ENCODE peak calls at places on chromosome 16, in seven cellular contexts. S, T, Y, H, K, N and J are unnamed samples.

GRCh38 chr16:106623-107324 is 28.7 kb downstream of the MPG start:
- DNase-seq in Y (peak; percentile 88), T (peak; percentile 59), K (peak; percentile 83), N (peak; percentile 87), H (peak; percentile 91), S (peak; percentile 27), J (peak; percentile 65)

GRCh38 chr16:89861648-89862047 is 11.7 kb upstream of the TCF25 start:
- DNase-seq in S (no peak), Y (no peak), N (no peak), T (no peak), K (no peak), H (no peak), J (no peak)

GRCh38 chr16:69397821-69398521 is 12.2 kb upstream of the TERF2 start:
- DNase-seq in H (peak; percentile 85), K (peak; percentile 67), N (peak; percentile 70), S (no peak), Y (peak; percentile 84), T (no peak), J (no peak)

GRCh38 chr16:66751992-66752322 is 548 bp upstream of the DYNC1LI2 start:
- DNase-seq in K (no peak), T (no peak), N (no peak), H (no peak), Y (no peak), S (no peak), J (no peak)

GRCh38 chr16:66475232-66475631 is 48.1 kb downstream of the BEAN1 start:
- DNase-seq in N (no peak), K (no peak), Y (no peak), S (no peak), H (no peak), T (no peak), J (no peak)

GRCh38 chr16:29873319-29873718 is 10.3 kb upstream of the CDIPT start:
- DNase-seq in K (no peak), N (no peak), H (no peak), S (no peak), T (no peak), Y (no peak), J (no peak)

GRCh38 chr16:49740190-49740589 is 115.7 kb downstream of the ZNF423 start:
- DNase-seq in K (no peak), T (no peak), N (no peak), H (no peak), Y (no peak), S (no peak), J (no peak)

GRCh38 chr16:57538235-57538711 is 1.9 kb upstream of the CCDC102A start:
- DNase-seq in Y (no peak), H (no peak), S (no peak), N (no peak), T (no peak), K (no peak), J (no peak)

GRCh38 chr16:66927012-66927436 is 1.7 kb upstream of the RRAD start:
- DNase-seq in K (no peak), H (peak; percentile 86), Y (peak; percentile 96), N (peak; percentile 92), T (peak; percentile 89), S (no peak), J (no peak)

GRCh38 chr16:56246051-56246817 is 54.9 kb downstream of the GNAO1 start:
- DNase-seq in K (peak; percentile 90), T (peak; percentile 61), H (no peak), S (no peak), Y (peak; percentile 48), N (no peak), J (no peak)

GRCh38 chr16:31696968-31697743 is 169.5 kb downstream of the AHSP start:
- DNase-seq in N (peak; percentile 75), T (no peak), H (peak; percentile 55), S (no peak), K (no peak), Y (peak; percentile 70), J (no peak)

GRCh38 chr16:89534147-89534788 is 26.1 kb downstream of the SPG7 start:
- DNase-seq in N (peak; percentile 37), Y (no peak), K (peak; percentile 12), T (no peak), S (no peak), H (peak; percentile 69), J (no peak)

GRCh38 chr16:29745853-29746345 is at the start of gene C16orf54:
- DNase-seq in H (no peak), Y (peak; percentile 6), S (peak; percentile 88), T (no peak), N (no peak), K (peak; percentile 12), J (peak; percentile 67)

GRCh38 chr16:57591086-57591869 is 37.2 kb upstream of the ADGRG1 start:
- DNase-seq in Y (peak; percentile 88), N (peak; percentile 89), H (peak; percentile 92), S (no peak), T (peak; percentile 69), K (peak; percentile 67), J (peak; percentile 44)

GRCh38 chr16:1002399-1003161 is 21.0 kb downstream of the SOX8 start:
- DNase-seq in K (no peak), Y (peak; percentile 94), N (peak; percentile 84), H (peak; percentile 83), T (peak; percentile 91), S (peak; percentile 40), J (no peak)

GRCh38 chr16:8720080-8720966 is 45.9 kb downstream of the ABAT start:
- DNase-seq in H (no peak), K (peak; percentile 27), T (no peak), Y (peak; percentile 78), S (no peak), N (no peak), J (no peak)

GRCh38 chr16:8880839-8881510 is 1.2 kb upstream of the LITAFD start:
- DNase-seq in S (no peak), N (no peak), K (no peak), H (no peak), T (no peak), Y (no peak), J (no peak)

GRCh38 chr16:26019885-26020284 is 328.1 kb downstream of the HS3ST4 start:
- DNase-seq in S (no peak), N (no peak), Y (no peak), H (no peak), T (no peak), K (no peak), J (no peak)

GRCh38 chr16:79146-80054 is 1.4 kb downstream of the MPG start:
- DNase-seq in T (no peak), Y (no peak), H (peak; percentile 62), S (no peak), K (no peak), N (no peak), J (no peak)

GRCh38 chr16:78591682-78592103 is 492.2 kb downstream of the WWOX start:
- DNase-seq in K (no peak), S (no peak), N (no peak), T (no peak), Y (no peak), H (no peak), J (no peak)

GRCh38 chr16:77660311-77660710 is 62.0 kb upstream of the NUDT7 start:
- DNase-seq in K (peak; percentile 31), T (no peak), S (no peak), Y (peak; percentile 66), N (peak; percentile 53), H (peak; percentile 75), J (no peak)

GRCh38 chr16:47780213-47780612 is 319.1 kb downstream of the PHKB start:
- DNase-seq in T (no peak), H (no peak), S (no peak), K (no peak), Y (no peak), N (no peak), J (no peak)

GRCh38 chr16:56493131-56493530 is 26.7 kb downstream of the BBS2 start:
- DNase-seq in K (no peak), H (peak; percentile 28), S (no peak), T (no peak), Y (no peak), N (no peak), J (no peak)

GRCh38 chr16:4313563-4314531 is 2.0 kb upstream of the GLIS2 start:
- DNase-seq in S (no peak), K (no peak), T (no peak), Y (peak; percentile 69), H (peak; percentile 37), N (peak; percentile 29), J (no peak)

GRCh38 chr16:30397776-30398659 is 2.8 kb downstream of the ZNF48 start:
- DNase-seq in H (no peak), K (no peak), T (no peak), N (no peak), Y (no peak), S (no peak), J (no peak)

GRCh38 chr16:30985401-30986128 is 558 bp downstream of the HSD3B7 start:
- DNase-seq in Y (peak; percentile 54), S (no peak), K (no peak), N (peak; percentile 75), T (no peak), H (no peak), J (no peak)

GRCh38 chr16:49562228-49562627 is 188.6 kb downstream of the C16orf78 start:
- DNase-seq in K (no peak), H (no peak), T (no peak), Y (no peak), N (no peak), S (no peak), J (no peak)